ENCODE peak calls at places on chromosome 11, in ten cellular contexts. S, D, F, J, P, O, U, V, M and C are unnamed samples.

GRCh38 chr11:85682330-85683305 is 3.4 kb downstream of the CCDC89 start:
- DNase-seq in D (peak), F (peak), S (peak), J (no peak), O (peak), P (peak), M (peak), U (peak), V (peak), C (peak)

GRCh38 chr11:48077251-48077650 is 96.9 kb downstream of the PTPRJ start:
- DNase-seq in J (no peak), D (no peak), M (no peak), P (no peak), O (no peak), S (no peak), V (no peak), U (no peak), F (no peak), C (no peak)

GRCh38 chr11:66904055-66904454 is 47.2 kb downstream of the LRFN4 start:
- DNase-seq in U (no peak), M (no peak), D (no peak), P (no peak), F (peak), J (peak), S (peak), V (no peak), O (no peak), C (peak)

GRCh38 chr11:69427337-69427736 is 54.1 kb upstream of the LINC01488 start:
- DNase-seq in F (no peak), S (no peak), O (peak), J (no peak), M (no peak), V (no peak), D (no peak), P (no peak), U (no peak), C (no peak)

GRCh38 chr11:58275002-58275401 is 6.9 kb upstream of the OR10W1 start:
- DNase-seq in S (no peak), U (no peak), M (no peak), F (no peak), D (no peak), V (no peak), O (no peak), J (no peak), P (no peak), C (no peak)

GRCh38 chr11:113273720-113274119 is 40.7 kb upstream of the TTC12 start:
- DNase-seq in M (no peak), O (no peak), P (no peak), F (no peak), U (no peak), S (no peak), J (no peak), V (no peak), D (no peak), C (no peak)

GRCh38 chr11:130782361-130783221 is 133.7 kb downstream of the SNX19 start:
- DNase-seq in P (no peak), M (no peak), F (peak), S (peak), V (no peak), D (no peak), U (peak), O (no peak), J (peak), C (peak)

GRCh38 chr11:8261316-8261715 is 2.4 kb downstream of the LMO1 start:
- DNase-seq in D (no peak), P (no peak), J (no peak), M (no peak), U (no peak), V (no peak), F (no peak), O (no peak), S (no peak), C (no peak)

GRCh38 chr11:113773092-113773415 is 438 bp downstream of the ZW10 start:
- DNase-seq in O (peak), J (no peak), U (peak), S (peak), P (no peak), F (peak), V (no peak), M (no peak), D (no peak), C (peak)

GRCh38 chr11:42473116-42473515 is 838.7 kb upstream of the API5 start:
- DNase-seq in U (no peak), S (no peak), V (no peak), M (no peak), J (no peak), O (no peak), F (no peak), P (no peak), D (no peak), C (no peak)

GRCh38 chr11:13258855-13259254 is 18.7 kb upstream of the BMAL1 start:
- DNase-seq in O (no peak), J (no peak), S (no peak), F (no peak), V (no peak), U (no peak), M (no peak), P (no peak), D (no peak), C (no peak)

GRCh38 chr11:810040-810567 is 337 bp downstream of the RPLP2 start:
- DNase-seq in S (no peak), F (no peak), O (no peak), M (no peak), P (no peak), U (no peak), J (peak), D (no peak), V (no peak), C (no peak)

GRCh38 chr11:65891180-65892136 is 985 bp downstream of the CCDC85B start:
- DNase-seq in J (no peak), M (peak), U (peak), O (peak), S (peak), P (no peak), F (peak), D (no peak), V (peak), C (peak)

GRCh38 chr11:2524446-2525165 is 79.8 kb downstream of the KCNQ1 start:
- DNase-seq in J (no peak), D (no peak), P (no peak), S (no peak), O (peak), U (no peak), V (no peak), F (no peak), M (no peak), C (no peak)

GRCh38 chr11:114811971-114812370 is 133.6 kb downstream of the NXPE2 start:
- DNase-seq in S (no peak), O (no peak), U (no peak), D (no peak), V (no peak), F (no peak), P (no peak), J (no peak), M (no peak), C (no peak)